ENCODE peak calls at places on chromosomes 12 and 14, in eight cellular contexts. One of them, this sample, is unnamed.

GRCh38 chr14:92982941-92983340 is 60.0 kb downstream of the CHGA start:
- DNase-seq in NCI-H2171 treated with DMSO at 0.1 percent for 48 hours: no peak
- DNase-seq in A549: no peak
- DNase-seq in CD8-positive, alpha-beta T cell: no peak
- DNase-seq in lower leg skin: no peak
- DNase-seq in pancreas: no peak
- DNase-seq in heart left ventricle: peak
- DNase-seq in naive thymus-derived CD4-positive, alpha-beta T cell: no peak
- DNase-seq in this sample: no peak

GRCh38 chr14:76109087-76109880 is 42.4 kb upstream of the GPATCH2L start:
- DNase-seq in NCI-H2171 treated with DMSO at 0.1 percent for 48 hours: no peak
- DNase-seq in A549: no peak
- DNase-seq in CD8-positive, alpha-beta T cell: no peak
- DNase-seq in lower leg skin: peak
- DNase-seq in pancreas: no peak
- DNase-seq in heart left ventricle: no peak
- DNase-seq in naive thymus-derived CD4-positive, alpha-beta T cell: no peak
- DNase-seq in this sample: no peak

GRCh38 chr12:125696044-125696443 is 630.8 kb downstream of the AACS start:
- DNase-seq in NCI-H2171 treated with DMSO at 0.1 percent for 48 hours: no peak
- DNase-seq in A549: no peak
- DNase-seq in CD8-positive, alpha-beta T cell: no peak
- DNase-seq in lower leg skin: no peak
- DNase-seq in pancreas: no peak
- DNase-seq in heart left ventricle: no peak
- DNase-seq in naive thymus-derived CD4-positive, alpha-beta T cell: no peak
- DNase-seq in this sample: no peak

GRCh38 chr12:90102957-90103652 is 394.5 kb upstream of the ATP2B1 start:
- DNase-seq in NCI-H2171 treated with DMSO at 0.1 percent for 48 hours: peak
- DNase-seq in A549: peak
- DNase-seq in CD8-positive, alpha-beta T cell: no peak
- DNase-seq in lower leg skin: no peak
- DNase-seq in pancreas: no peak
- DNase-seq in heart left ventricle: no peak
- DNase-seq in naive thymus-derived CD4-positive, alpha-beta T cell: peak
- DNase-seq in this sample: no peak

GRCh38 chr12:123142948-123143752 is 7.7 kb downstream of the PITPNM2 start:
- DNase-seq in NCI-H2171 treated with DMSO at 0.1 percent for 48 hours: no peak
- DNase-seq in A549: peak
- DNase-seq in CD8-positive, alpha-beta T cell: no peak
- DNase-seq in lower leg skin: no peak
- DNase-seq in pancreas: no peak
- DNase-seq in heart left ventricle: no peak
- DNase-seq in naive thymus-derived CD4-positive, alpha-beta T cell: no peak
- DNase-seq in this sample: no peak

GRCh38 chr12:49413010-49413409 is 45.7 kb downstream of the SPATS2 start:
- DNase-seq in NCI-H2171 treated with DMSO at 0.1 percent for 48 hours: no peak
- DNase-seq in A549: no peak
- DNase-seq in CD8-positive, alpha-beta T cell: no peak
- DNase-seq in lower leg skin: no peak
- DNase-seq in pancreas: no peak
- DNase-seq in heart left ventricle: no peak
- DNase-seq in naive thymus-derived CD4-positive, alpha-beta T cell: no peak
- DNase-seq in this sample: no peak

GRCh38 chr12:48003226-48004038 is 844 bp downstream of the COL2A1 start:
- DNase-seq in NCI-H2171 treated with DMSO at 0.1 percent for 48 hours: no peak
- DNase-seq in A549: peak
- DNase-seq in CD8-positive, alpha-beta T cell: no peak
- DNase-seq in lower leg skin: no peak
- DNase-seq in pancreas: no peak
- DNase-seq in heart left ventricle: no peak
- DNase-seq in naive thymus-derived CD4-positive, alpha-beta T cell: no peak
- DNase-seq in this sample: peak

GRCh38 chr14:105087963-105088811 is 23.0 kb upstream of the GPR132 start:
- DNase-seq in NCI-H2171 treated with DMSO at 0.1 percent for 48 hours: peak
- DNase-seq in A549: peak
- DNase-seq in CD8-positive, alpha-beta T cell: no peak
- DNase-seq in lower leg skin: no peak
- DNase-seq in pancreas: peak
- DNase-seq in heart left ventricle: peak
- DNase-seq in naive thymus-derived CD4-positive, alpha-beta T cell: no peak
- DNase-seq in this sample: peak

GRCh38 chr14:68104518-68104917 is 284.9 kb downstream of the RAD51B start:
- DNase-seq in NCI-H2171 treated with DMSO at 0.1 percent for 48 hours: no peak
- DNase-seq in A549: peak
- DNase-seq in CD8-positive, alpha-beta T cell: no peak
- DNase-seq in lower leg skin: no peak
- DNase-seq in pancreas: no peak
- DNase-seq in heart left ventricle: no peak
- DNase-seq in naive thymus-derived CD4-positive, alpha-beta T cell: no peak
- DNase-seq in this sample: no peak

GRCh38 chr14:21106506-21107359 is 5.9 kb downstream of the TMEM253 start:
- DNase-seq in NCI-H2171 treated with DMSO at 0.1 percent for 48 hours: peak
- DNase-seq in A549: peak
- DNase-seq in CD8-positive, alpha-beta T cell: peak
- DNase-seq in lower leg skin: peak
- DNase-seq in pancreas: peak
- DNase-seq in heart left ventricle: peak
- DNase-seq in naive thymus-derived CD4-positive, alpha-beta T cell: peak
- DNase-seq in this sample: peak

GRCh38 chr14:75578099-75578785 is at the start of gene FLVCR2:
- DNase-seq in NCI-H2171 treated with DMSO at 0.1 percent for 48 hours: peak
- DNase-seq in A549: peak
- DNase-seq in CD8-positive, alpha-beta T cell: peak
- DNase-seq in lower leg skin: peak
- DNase-seq in pancreas: peak
- DNase-seq in heart left ventricle: peak
- DNase-seq in naive thymus-derived CD4-positive, alpha-beta T cell: peak
- DNase-seq in this sample: peak

GRCh38 chr12:106123551-106123991 is 15.2 kb downstream of the NUAK1 start:
- DNase-seq in NCI-H2171 treated with DMSO at 0.1 percent for 48 hours: peak
- DNase-seq in A549: peak
- DNase-seq in CD8-positive, alpha-beta T cell: no peak
- DNase-seq in lower leg skin: peak
- DNase-seq in pancreas: no peak
- DNase-seq in heart left ventricle: peak
- DNase-seq in naive thymus-derived CD4-positive, alpha-beta T cell: no peak
- DNase-seq in this sample: peak

GRCh38 chr12:82972624-82973023 is 285.9 kb downstream of the TMTC2 start:
- DNase-seq in NCI-H2171 treated with DMSO at 0.1 percent for 48 hours: no peak
- DNase-seq in A549: no peak
- DNase-seq in CD8-positive, alpha-beta T cell: no peak
- DNase-seq in lower leg skin: no peak
- DNase-seq in pancreas: no peak
- DNase-seq in heart left ventricle: no peak
- DNase-seq in naive thymus-derived CD4-positive, alpha-beta T cell: no peak
- DNase-seq in this sample: no peak

GRCh38 chr12:1279050-1279449 is 288.0 kb downstream of the ERC1 start:
- DNase-seq in NCI-H2171 treated with DMSO at 0.1 percent for 48 hours: no peak
- DNase-seq in A549: no peak
- DNase-seq in CD8-positive, alpha-beta T cell: no peak
- DNase-seq in lower leg skin: no peak
- DNase-seq in pancreas: no peak
- DNase-seq in heart left ventricle: no peak
- DNase-seq in naive thymus-derived CD4-positive, alpha-beta T cell: no peak
- DNase-seq in this sample: no peak

GRCh38 chr14:61260939-61261776 is 20.0 kb downstream of the TMEM30B start:
- DNase-seq in NCI-H2171 treated with DMSO at 0.1 percent for 48 hours: no peak
- DNase-seq in A549: peak
- DNase-seq in CD8-positive, alpha-beta T cell: no peak
- DNase-seq in lower leg skin: no peak
- DNase-seq in pancreas: no peak
- DNase-seq in heart left ventricle: no peak
- DNase-seq in naive thymus-derived CD4-positive, alpha-beta T cell: no peak
- DNase-seq in this sample: no peak

GRCh38 chr12:47636908-47637780 is 68.7 kb downstream of the RPAP3 start:
- DNase-seq in NCI-H2171 treated with DMSO at 0.1 percent for 48 hours: peak
- DNase-seq in A549: peak
- DNase-seq in CD8-positive, alpha-beta T cell: peak
- DNase-seq in lower leg skin: no peak
- DNase-seq in pancreas: no peak
- DNase-seq in heart left ventricle: no peak
- DNase-seq in naive thymus-derived CD4-positive, alpha-beta T cell: no peak
- DNase-seq in this sample: peak

GRCh38 chr12:68264175-68264863 is 10.9 kb upstream of the IL22 start:
- DNase-seq in NCI-H2171 treated with DMSO at 0.1 percent for 48 hours: no peak
- DNase-seq in A549: no peak
- DNase-seq in CD8-positive, alpha-beta T cell: no peak
- DNase-seq in lower leg skin: no peak
- DNase-seq in pancreas: no peak
- DNase-seq in heart left ventricle: no peak
- DNase-seq in naive thymus-derived CD4-positive, alpha-beta T cell: no peak
- DNase-seq in this sample: no peak

GRCh38 chr14:57883061-57883460 is 17.2 kb upstream of the SLC35F4 start:
- DNase-seq in NCI-H2171 treated with DMSO at 0.1 percent for 48 hours: no peak
- DNase-seq in A549: no peak
- DNase-seq in CD8-positive, alpha-beta T cell: no peak
- DNase-seq in lower leg skin: no peak
- DNase-seq in pancreas: no peak
- DNase-seq in heart left ventricle: no peak
- DNase-seq in naive thymus-derived CD4-positive, alpha-beta T cell: no peak
- DNase-seq in this sample: no peak

GRCh38 chr14:99564256-99564902 is 39.6 kb downstream of the CCDC85C start:
- DNase-seq in NCI-H2171 treated with DMSO at 0.1 percent for 48 hours: peak
- DNase-seq in A549: peak
- DNase-seq in CD8-positive, alpha-beta T cell: no peak
- DNase-seq in lower leg skin: no peak
- DNase-seq in pancreas: peak
- DNase-seq in heart left ventricle: peak
- DNase-seq in naive thymus-derived CD4-positive, alpha-beta T cell: no peak
- DNase-seq in this sample: no peak

GRCh38 chr12:104704224-104704623 is 247.5 kb downstream of the CHST11 start:
- DNase-seq in NCI-H2171 treated with DMSO at 0.1 percent for 48 hours: no peak
- DNase-seq in A549: no peak
- DNase-seq in CD8-positive, alpha-beta T cell: no peak
- DNase-seq in lower leg skin: no peak
- DNase-seq in pancreas: no peak
- DNase-seq in heart left ventricle: peak
- DNase-seq in naive thymus-derived CD4-positive, alpha-beta T cell: no peak
- DNase-seq in this sample: no peak

GRCh38 chr12:113086249-113087164 is 30.0 kb downstream of the DTX1 start:
- DNase-seq in NCI-H2171 treated with DMSO at 0.1 percent for 48 hours: no peak
- DNase-seq in A549: no peak
- DNase-seq in CD8-positive, alpha-beta T cell: no peak
- DNase-seq in lower leg skin: no peak
- DNase-seq in pancreas: peak
- DNase-seq in heart left ventricle: no peak
- DNase-seq in naive thymus-derived CD4-positive, alpha-beta T cell: no peak
- DNase-seq in this sample: no peak

GRCh38 chr12:64029013-64029857 is 184.7 kb downstream of the SRGAP1 start:
- DNase-seq in NCI-H2171 treated with DMSO at 0.1 percent for 48 hours: no peak
- DNase-seq in A549: no peak
- DNase-seq in CD8-positive, alpha-beta T cell: no peak
- DNase-seq in lower leg skin: no peak
- DNase-seq in pancreas: no peak
- DNase-seq in heart left ventricle: no peak
- DNase-seq in naive thymus-derived CD4-positive, alpha-beta T cell: no peak
- DNase-seq in this sample: no peak

GRCh38 chr12:95134085-95134484 is 60.7 kb upstream of the NR2C1 start:
- DNase-seq in NCI-H2171 treated with DMSO at 0.1 percent for 48 hours: no peak
- DNase-seq in A549: no peak
- DNase-seq in CD8-positive, alpha-beta T cell: no peak
- DNase-seq in lower leg skin: no peak
- DNase-seq in pancreas: no peak
- DNase-seq in heart left ventricle: no peak
- DNase-seq in naive thymus-derived CD4-positive, alpha-beta T cell: no peak
- DNase-seq in this sample: no peak

GRCh38 chr14:68759912-68760311 is 33.0 kb downstream of the ZFP36L1 start:
- DNase-seq in NCI-H2171 treated with DMSO at 0.1 percent for 48 hours: no peak
- DNase-seq in A549: no peak
- DNase-seq in CD8-positive, alpha-beta T cell: no peak
- DNase-seq in lower leg skin: no peak
- DNase-seq in pancreas: no peak
- DNase-seq in heart left ventricle: no peak
- DNase-seq in naive thymus-derived CD4-positive, alpha-beta T cell: no peak
- DNase-seq in this sample: no peak

GRCh38 chr14:45044638-45045037 is 39.3 kb upstream of the PRPF39 start:
- DNase-seq in NCI-H2171 treated with DMSO at 0.1 percent for 48 hours: no peak
- DNase-seq in A549: no peak
- DNase-seq in CD8-positive, alpha-beta T cell: no peak
- DNase-seq in lower leg skin: no peak
- DNase-seq in pancreas: no peak
- DNase-seq in heart left ventricle: no peak
- DNase-seq in naive thymus-derived CD4-positive, alpha-beta T cell: no peak
- DNase-seq in this sample: no peak

GRCh38 chr12:93990832-93991748 is 157.3 kb upstream of the PLXNC1 start:
- DNase-seq in NCI-H2171 treated with DMSO at 0.1 percent for 48 hours: peak
- DNase-seq in A549: peak
- DNase-seq in CD8-positive, alpha-beta T cell: no peak
- DNase-seq in lower leg skin: peak
- DNase-seq in pancreas: no peak
- DNase-seq in heart left ventricle: peak
- DNase-seq in naive thymus-derived CD4-positive, alpha-beta T cell: no peak
- DNase-seq in this sample: peak

GRCh38 chr14:99793213-99794155 is at the start of gene EML1:
- DNase-seq in NCI-H2171 treated with DMSO at 0.1 percent for 48 hours: peak
- DNase-seq in A549: peak
- DNase-seq in CD8-positive, alpha-beta T cell: peak
- DNase-seq in lower leg skin: peak
- DNase-seq in pancreas: peak
- DNase-seq in heart left ventricle: peak
- DNase-seq in naive thymus-derived CD4-positive, alpha-beta T cell: peak
- DNase-seq in this sample: peak

GRCh38 chr14:98070521-98070920 is 1201.5 kb downstream of the BCL11B start:
- DNase-seq in NCI-H2171 treated with DMSO at 0.1 percent for 48 hours: peak
- DNase-seq in A549: no peak
- DNase-seq in CD8-positive, alpha-beta T cell: no peak
- DNase-seq in lower leg skin: no peak
- DNase-seq in pancreas: no peak
- DNase-seq in heart left ventricle: no peak
- DNase-seq in naive thymus-derived CD4-positive, alpha-beta T cell: no peak
- DNase-seq in this sample: no peak

GRCh38 chr14:84202486-84202885 is 1327.5 kb upstream of the FLRT2 start:
- DNase-seq in NCI-H2171 treated with DMSO at 0.1 percent for 48 hours: no peak
- DNase-seq in A549: no peak
- DNase-seq in CD8-positive, alpha-beta T cell: no peak
- DNase-seq in lower leg skin: no peak
- DNase-seq in pancreas: no peak
- DNase-seq in heart left ventricle: no peak
- DNase-seq in naive thymus-derived CD4-positive, alpha-beta T cell: no peak
- DNase-seq in this sample: no peak

GRCh38 chr12:6752181-6752930 is 585 bp downstream of the MLF2 start:
- DNase-seq in NCI-H2171 treated with DMSO at 0.1 percent for 48 hours: peak
- DNase-seq in A549: peak
- DNase-seq in CD8-positive, alpha-beta T cell: no peak
- DNase-seq in lower leg skin: peak
- DNase-seq in pancreas: no peak
- DNase-seq in heart left ventricle: no peak
- DNase-seq in naive thymus-derived CD4-positive, alpha-beta T cell: no peak
- DNase-seq in this sample: peak

GRCh38 chr12:1920971-1921370 is 2.5 kb upstream of the CACNA2D4 start:
- DNase-seq in NCI-H2171 treated with DMSO at 0.1 percent for 48 hours: no peak
- DNase-seq in A549: no peak
- DNase-seq in CD8-positive, alpha-beta T cell: no peak
- DNase-seq in lower leg skin: no peak
- DNase-seq in pancreas: no peak
- DNase-seq in heart left ventricle: peak
- DNase-seq in naive thymus-derived CD4-positive, alpha-beta T cell: no peak
- DNase-seq in this sample: peak

GRCh38 chr12:30696943-30697342 is 1.3 kb upstream of the IPO8 start:
- DNase-seq in NCI-H2171 treated with DMSO at 0.1 percent for 48 hours: no peak
- DNase-seq in A549: no peak
- DNase-seq in CD8-positive, alpha-beta T cell: no peak
- DNase-seq in lower leg skin: no peak
- DNase-seq in pancreas: no peak
- DNase-seq in heart left ventricle: no peak
- DNase-seq in naive thymus-derived CD4-positive, alpha-beta T cell: no peak
- DNase-seq in this sample: no peak

GRCh38 chr12:115337693-115338543 is 653.9 kb upstream of the TBX3 start:
- DNase-seq in NCI-H2171 treated with DMSO at 0.1 percent for 48 hours: peak
- DNase-seq in A549: peak
- DNase-seq in CD8-positive, alpha-beta T cell: no peak
- DNase-seq in lower leg skin: peak
- DNase-seq in pancreas: no peak
- DNase-seq in heart left ventricle: peak
- DNase-seq in naive thymus-derived CD4-positive, alpha-beta T cell: no peak
- DNase-seq in this sample: no peak

GRCh38 chr12:58044966-58045365 is 103.6 kb downstream of the ATP23 start:
- DNase-seq in NCI-H2171 treated with DMSO at 0.1 percent for 48 hours: no peak
- DNase-seq in A549: no peak
- DNase-seq in CD8-positive, alpha-beta T cell: no peak
- DNase-seq in lower leg skin: no peak
- DNase-seq in pancreas: no peak
- DNase-seq in heart left ventricle: no peak
- DNase-seq in naive thymus-derived CD4-positive, alpha-beta T cell: no peak
- DNase-seq in this sample: no peak